ENCODE peak calls at places on chromosomes 7 and 10, in nine cellular contexts. E, G, C, B, A, L, M, O and Z are unnamed samples.

GRCh38 chr7:43475983-43476382 is 106.9 kb upstream of the STK17A start:
- DNase-seq in E (no peak), G (no peak), C (no peak), B (no peak), A (no peak), L (no peak), M (no peak), O (no peak), Z (no peak)

GRCh38 chr10:79149662-79150443 is 81.1 kb downstream of the ZMIZ1 start:
- DNase-seq in E (no peak), G (peak), C (peak), B (peak), A (peak), L (no peak), M (no peak), O (peak), Z (peak)

GRCh38 chr10:131812012-131812403 is 88.8 kb upstream of the PPP2R2D start:
- DNase-seq in E (no peak), G (no peak), C (no peak), B (no peak), A (no peak), L (no peak), M (no peak), O (no peak), Z (peak)

GRCh38 chr7:21782996-21783395 is 162.7 kb downstream of the CDCA7L start:
- DNase-seq in E (no peak), G (no peak), C (no peak), B (no peak), A (no peak), L (no peak), M (no peak), O (no peak), Z (no peak)

GRCh38 chr10:106795619-106796018 is 368.9 kb downstream of the SORCS1 start:
- DNase-seq in E (peak), G (peak), C (peak), B (peak), A (no peak), L (no peak), M (no peak), O (peak), Z (no peak)

GRCh38 chr7:84837405-84837804 is 349.5 kb downstream of the SEMA3D start:
- DNase-seq in E (no peak), G (no peak), C (no peak), B (no peak), A (no peak), L (no peak), M (no peak), O (no peak), Z (no peak)

GRCh38 chr7:16921644-16922257 is 40.0 kb upstream of the AGR3 start:
- DNase-seq in E (no peak), G (no peak), C (no peak), B (no peak), A (no peak), L (no peak), M (no peak), O (no peak), Z (no peak)

GRCh38 chr7:70764004-70764691 is 367.8 kb upstream of the GALNT17 start:
- DNase-seq in E (no peak), G (no peak), C (peak), B (peak), A (no peak), L (no peak), M (no peak), O (no peak), Z (no peak)

GRCh38 chr10:26675873-26676257 is 21.6 kb upstream of the PDSS1 start:
- DNase-seq in E (no peak), G (no peak), C (no peak), B (no peak), A (no peak), L (no peak), M (no peak), O (no peak), Z (no peak)

GRCh38 chr10:107230854-107231253 is 66.3 kb upstream of the SORCS1 start:
- DNase-seq in E (no peak), G (no peak), C (no peak), B (no peak), A (no peak), L (no peak), M (no peak), O (no peak), Z (no peak)

GRCh38 chr7:158275711-158276413 is 311.8 kb downstream of the PTPRN2 start:
- DNase-seq in E (no peak), G (no peak), C (no peak), B (no peak), A (no peak), L (no peak), M (no peak), O (no peak), Z (peak)

GRCh38 chr7:132475669-132476116 is 100.6 kb downstream of the PLXNA4 start:
- DNase-seq in E (no peak), G (no peak), C (no peak), B (no peak), A (no peak), L (no peak), M (no peak), O (no peak), Z (no peak)

GRCh38 chr7:19530261-19530660 is 178.6 kb downstream of the POLR1F start:
- DNase-seq in E (no peak), G (no peak), C (no peak), B (no peak), A (no peak), L (no peak), M (no peak), O (no peak), Z (no peak)

GRCh38 chr7:70030745-70031144 is 432.5 kb downstream of the AUTS2 start:
- DNase-seq in E (no peak), G (no peak), C (no peak), B (no peak), A (no peak), L (no peak), M (no peak), O (no peak), Z (no peak)

GRCh38 chr10:15158448-15158847 is 10.0 kb downstream of the NMT2 start:
- DNase-seq in E (no peak), G (no peak), C (no peak), B (no peak), A (no peak), L (no peak), M (no peak), O (no peak), Z (no peak)

GRCh38 chr7:55898287-55898686 is 11.0 kb downstream of the ZNF713 start:
- DNase-seq in E (no peak), G (no peak), C (no peak), B (no peak), A (no peak), L (no peak), M (no peak), O (no peak), Z (no peak)

GRCh38 chr10:12720217-12720981 is 281.1 kb downstream of the CCDC3 start:
- DNase-seq in E (no peak), G (peak), C (no peak), B (no peak), A (peak), L (no peak), M (no peak), O (peak), Z (peak)

GRCh38 chr7:90747521-90747920 is 151.4 kb downstream of the CDK14 start:
- DNase-seq in E (no peak), G (no peak), C (no peak), B (no peak), A (no peak), L (no peak), M (no peak), O (no peak), Z (no peak)

GRCh38 chr7:92508949-92509348 is 19.4 kb downstream of the PEX1 start:
- DNase-seq in E (no peak), G (no peak), C (no peak), B (no peak), A (no peak), L (no peak), M (no peak), O (no peak), Z (no peak)

GRCh38 chr7:74253331-74253730 is 868 bp downstream of the RFC2 start:
- DNase-seq in E (no peak), G (no peak), C (no peak), B (no peak), A (no peak), L (no peak), M (no peak), O (no peak), Z (no peak)

GRCh38 chr7:156545989-156546388 is 94.6 kb upstream of the RNF32 start:
- DNase-seq in E (no peak), G (no peak), C (no peak), B (no peak), A (no peak), L (no peak), M (no peak), O (no peak), Z (no peak)

GRCh38 chr7:42161723-42162122 is 75.3 kb downstream of the GLI3 start:
- DNase-seq in E (no peak), G (no peak), C (no peak), B (no peak), A (no peak), L (no peak), M (no peak), O (no peak), Z (no peak)

GRCh38 chr10:49429458-49429857 is 33.6 kb upstream of the DRGX start:
- DNase-seq in E (no peak), G (no peak), C (no peak), B (no peak), A (no peak), L (no peak), M (no peak), O (no peak), Z (no peak)

GRCh38 chr10:60578217-60578616 is 188.5 kb upstream of the ANK3 start:
- DNase-seq in E (no peak), G (no peak), C (no peak), B (no peak), A (no peak), L (no peak), M (no peak), O (no peak), Z (no peak)

GRCh38 chr7:152202056-152202455 is 176.6 kb downstream of the GALNT11 start:
- DNase-seq in E (no peak), G (no peak), C (no peak), B (no peak), A (no peak), L (no peak), M (no peak), O (no peak), Z (no peak)

GRCh38 chr10:70964281-70964680 is 75.9 kb upstream of the PCBD1 start:
- DNase-seq in E (no peak), G (no peak), C (no peak), B (no peak), A (no peak), L (no peak), M (no peak), O (no peak), Z (no peak)